ENCODE peak calls at places on chromosomes 5 and 9, in eight cellular contexts. W is kidney epithelial cell, L is upper lobe of right lung, R is AG09309, M is Calu3, K is upper lobe of left lung, P is neural crest cell, G is brain microvascular endothelial cell. D is an unnamed sample.

GRCh38 chr5:76649140-76649539 is 25.9 kb upstream of the F2RL2 start:
- DNase-seq in W (no peak), L (no peak), R (no peak), M (no peak), K (no peak), P (no peak), G (no peak), D (no peak)

GRCh38 chr5:169974121-169974770 is 6.0 kb downstream of the INSYN2B start:
- DNase-seq in W (no peak), L (no peak), R (no peak), M (no peak), K (no peak), P (no peak), G (no peak), D (no peak)

GRCh38 chr9:137490532-137491186 is 31.5 kb upstream of the NSMF start:
- DNase-seq in W (no peak), L (peak; percentile 6), R (no peak), M (no peak), K (no peak), P (no peak), G (no peak), D (no peak)

GRCh38 chr5:82356808-82357671 is 78.9 kb upstream of the RPS23 start:
- DNase-seq in W (no peak), L (peak; percentile 67), R (peak; percentile 76), M (peak; percentile 69), K (no peak), P (no peak), G (peak; percentile 96), D (no peak)

GRCh38 chr9:69502671-69503301 is 169.4 kb downstream of the APBA1 start:
- DNase-seq in W (no peak), L (no peak), R (no peak), M (no peak), K (no peak), P (no peak), G (peak; percentile 5), D (no peak)

GRCh38 chr5:137741718-137742117 is 5.8 kb upstream of the KLHL3 start:
- DNase-seq in W (no peak), L (no peak), R (no peak), M (no peak), K (no peak), P (no peak), G (no peak), D (no peak)

GRCh38 chr5:443239-444151 is 519 bp downstream of the EXOC3 start:
- DNase-seq in W (no peak), L (peak; percentile 63), R (no peak), M (peak; percentile 45), K (peak; percentile 79), P (no peak), G (no peak), D (no peak)

GRCh38 chr5:1794896-1795290 is 4.7 kb downstream of the MRPL36 start:
- DNase-seq in W (no peak), L (no peak), R (no peak), M (no peak), K (peak; percentile 66), P (no peak), G (no peak), D (no peak)

GRCh38 chr9:96554801-96555566 is 64.7 kb downstream of the CDC14B start:
- DNase-seq in W (no peak), L (no peak), R (no peak), M (no peak), K (no peak), P (no peak), G (peak; percentile 57), D (no peak)

GRCh38 chr9:117145811-117146490 is 268.9 kb downstream of the ASTN2 start:
- DNase-seq in W (no peak), L (no peak), R (no peak), M (no peak), K (no peak), P (no peak), G (no peak), D (no peak)

GRCh38 chr9:80049096-80049495 is 477.3 kb downstream of the TLE4 start:
- DNase-seq in W (no peak), L (no peak), R (no peak), M (no peak), K (no peak), P (no peak), G (no peak), D (no peak)

GRCh38 chr9:16396389-16396788 is 474.1 kb downstream of the BNC2 start:
- DNase-seq in W (no peak), L (no peak), R (no peak), M (no peak), K (no peak), P (no peak), G (peak; percentile 47), D (no peak)

GRCh38 chr5:96699186-96699820 is 37.1 kb downstream of the CAST start:
- DNase-seq in W (no peak), L (no peak), R (no peak), M (no peak), K (no peak), P (no peak), G (no peak), D (no peak)

GRCh38 chr5:181203842-181204560 is 995 bp downstream of the TRIM7 start:
- DNase-seq in W (no peak), L (no peak), R (no peak), M (no peak), K (peak; percentile 82), P (no peak), G (no peak), D (no peak)

GRCh38 chr5:958701-959571 is 49.7 kb upstream of the NKD2 start:
- DNase-seq in W (no peak), L (peak; percentile 74), R (no peak), M (peak; percentile 44), K (peak; percentile 87), P (no peak), G (no peak), D (peak; percentile 7)

GRCh38 chr5:90991201-90991600 is 391.9 kb downstream of the ARRDC3 start:
- DNase-seq in W (no peak), L (no peak), R (no peak), M (no peak), K (no peak), P (no peak), G (no peak), D (no peak)

GRCh38 chr5:111755942-111756353 is 1.0 kb downstream of the NREP start:
- DNase-seq in W (no peak), L (no peak), R (no peak), M (no peak), K (no peak), P (no peak), G (no peak), D (no peak)

GRCh38 chr5:60526336-60526875 is 173.6 kb downstream of the DEPDC1B start:
- DNase-seq in W (no peak), L (no peak), R (no peak), M (no peak), K (no peak), P (no peak), G (peak; percentile 28), D (no peak)

GRCh38 chr5:150214289-150214688 is 24.4 kb downstream of the SLC6A7 start:
- DNase-seq in W (no peak), L (no peak), R (no peak), M (no peak), K (no peak), P (no peak), G (no peak), D (no peak)
- TF ChIP-seq CTCF in W (no peak), L (no peak), R (peak; percentile 59), M (no peak), K (no peak), P (no peak), G (peak; percentile 59), D (no peak)

DNA sequence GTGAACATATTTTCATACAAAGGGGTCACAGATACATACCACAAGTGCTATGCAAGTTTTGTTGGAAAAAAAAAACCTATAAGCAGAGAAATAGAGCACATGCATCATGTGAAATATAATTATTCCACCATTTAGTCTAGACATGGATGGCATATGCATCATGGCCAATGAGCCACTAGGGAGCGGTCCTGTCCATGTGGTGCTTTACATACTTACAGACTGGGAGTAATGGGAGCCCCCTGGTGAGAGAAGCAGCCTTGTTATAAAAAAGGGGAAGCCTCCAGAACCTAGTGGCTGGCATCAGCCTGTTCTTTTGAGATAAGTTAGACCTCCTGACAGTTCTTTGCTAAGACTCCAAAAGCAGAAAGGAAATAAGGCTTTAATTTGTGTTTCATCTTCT is 1524.1 kb downstream of the MAT2B start:
- DNase-seq in W (no peak), L (no peak), R (no peak), M (peak; percentile 42), K (no peak), P (no peak), G (no peak), D (no peak)
- TF ChIP-seq CTCF in W (peak; percentile 20), L (peak; percentile 11), R (no peak), M (no peak), K (no peak), P (peak; percentile 49), G (no peak), D (peak; percentile 55)

DNA sequence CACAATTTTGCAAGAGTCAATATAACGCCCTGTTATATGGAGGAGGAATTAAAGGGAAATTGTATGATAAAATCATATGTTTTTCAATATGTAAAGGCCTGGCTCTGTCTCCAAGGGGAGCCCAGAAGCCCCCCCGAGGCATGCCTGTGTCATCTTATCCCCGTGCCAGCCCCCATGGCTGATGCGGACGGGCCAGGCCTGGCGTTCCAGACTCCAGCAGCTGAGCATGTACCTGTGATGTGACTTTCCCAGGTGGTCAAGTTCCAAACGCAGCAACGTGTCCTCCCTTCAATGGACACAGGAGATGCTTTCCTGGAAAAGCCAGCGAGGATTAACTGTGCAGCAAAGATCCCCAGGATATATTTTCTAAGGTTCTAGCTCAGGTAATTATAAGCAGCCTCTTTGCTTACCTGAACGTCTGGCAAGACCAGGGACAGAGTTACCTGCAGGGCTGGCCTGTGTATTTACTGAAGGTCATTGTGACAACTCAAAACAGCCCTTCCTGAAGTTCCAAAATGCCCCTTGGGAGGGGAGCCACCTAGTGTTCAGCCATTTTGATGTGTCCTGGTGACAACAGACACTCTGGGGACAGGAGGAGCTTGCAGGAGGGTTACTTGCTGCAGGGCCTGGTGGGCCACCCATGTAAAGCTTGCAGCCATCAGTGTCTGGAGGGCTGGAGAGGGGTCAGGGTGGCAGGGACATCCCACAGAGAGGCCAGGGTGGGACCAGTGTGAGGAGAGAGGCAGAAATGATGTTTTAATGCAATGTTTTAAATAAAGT is 53.3 kb upstream of the RNU6ATAC start:
- DNase-seq in W (no peak), L (peak; percentile 51), R (no peak), M (peak; percentile 19), K (no peak), P (no peak), G (no peak), D (no peak)
- TF ChIP-seq CTCF in W (no peak), L (no peak), R (peak; percentile 10), M (no peak), K (peak; percentile 13), P (no peak), G (peak; percentile 31), D (no peak)

DNA sequence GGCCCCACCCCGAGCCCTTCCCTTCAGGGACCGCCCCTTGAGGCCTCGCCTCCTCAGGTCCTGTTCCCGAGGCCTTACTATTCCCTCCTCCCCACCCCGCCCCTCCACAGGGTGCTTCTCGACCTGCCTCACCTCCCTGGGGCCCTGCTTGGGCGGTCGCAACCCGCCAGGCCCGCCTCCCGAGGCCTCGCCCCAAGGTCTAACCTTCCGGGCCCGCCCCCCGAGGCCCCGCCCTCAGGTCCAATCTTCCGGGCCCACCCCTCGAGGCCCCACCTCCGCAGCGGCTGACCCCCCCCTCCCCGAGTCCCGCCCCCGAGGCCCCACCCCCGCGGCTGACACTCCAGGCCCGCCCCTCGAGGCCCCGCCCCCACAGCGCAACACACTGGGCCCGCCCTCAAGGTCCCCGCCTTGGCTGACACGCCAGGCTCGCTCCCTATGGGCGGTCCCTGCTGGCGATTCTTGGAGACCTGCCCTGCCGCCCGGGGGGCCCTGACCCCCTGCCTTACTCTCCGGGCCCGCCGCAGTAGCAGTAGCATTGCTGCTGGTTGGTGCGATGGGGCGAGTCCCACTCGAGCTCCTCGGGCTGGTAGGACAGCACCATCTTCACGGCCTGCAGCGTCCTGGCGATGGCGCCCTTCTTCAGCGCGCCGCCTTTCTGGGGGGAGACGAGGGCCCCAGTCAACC is 8.2 kb downstream of the PHF19 start:
- DNase-seq in W (peak; percentile 79), L (peak; percentile 100), R (peak; percentile 63), M (peak; percentile 81), K (peak; percentile 99), P (peak; percentile 90), G (peak; percentile 92), D (peak; percentile 93)
- TF ChIP-seq CTCF in W (peak; percentile 61), L (peak; percentile 56), R (peak; percentile 65), M (no peak), K (peak; percentile 77), P (peak; percentile 42), G (peak; percentile 69), D (peak; percentile 42)

D was measured in progenitor cell of endocrine pancreas.